ENCODE peak calls at places on chromosome 21, in nine cellular contexts. T is B cell; E is choroid plexus epithelial cell; V is PC-3; O is heart left ventricle; S is AG09309; M is DND-41; H is cardiac fibroblast; P is CD8-positive, alpha-beta T cell. A is an unnamed sample.
A peak's percentile ranks its signal among the peaks of the same experiment; 100 is the strongest.

GRCh38 chr21:42120904-42121535 is 49.9 kb downstream of the UMODL1 start:
- DNase-seq in T (no peak), E (no peak), V (no peak), O (no peak), S (no peak), M (peak; percentile 78), H (no peak), P (no peak), A (no peak)

GRCh38 chr21:44893948-44894656 is 20.6 kb upstream of the PTTG1IP start:
- DNase-seq in T (no peak), E (no peak), V (no peak), O (no peak), S (no peak), M (no peak), H (no peak), P (no peak), A (no peak)

GRCh38 chr21:46544003-46544402 is 60.9 kb downstream of the S100B start:
- DNase-seq in T (no peak), E (no peak), V (no peak), O (no peak), S (no peak), M (no peak), H (no peak), P (no peak), A (peak; percentile 4)

GRCh38 chr21:39537571-39537970 is 75.2 kb upstream of the B3GALT5 start:
- DNase-seq in T (no peak), E (no peak), V (no peak), O (no peak), S (no peak), M (no peak), H (no peak), P (no peak), A (no peak)

GRCh38 chr21:44499631-44500030 is 40.4 kb downstream of the KRTAP10-1 start:
- DNase-seq in T (no peak), E (no peak), V (no peak), O (no peak), S (no peak), M (no peak), H (no peak), P (no peak), A (no peak)

GRCh38 chr21:44722701-44723100 is 11.3 kb upstream of the TSPEAR start:
- DNase-seq in T (no peak), E (no peak), V (no peak), O (no peak), S (no peak), M (no peak), H (no peak), P (no peak), A (no peak)

GRCh38 chr21:28113718-28114117 is 879.0 kb downstream of the LTN1 start:
- DNase-seq in T (no peak), E (no peak), V (peak; percentile 26), O (no peak), S (no peak), M (no peak), H (no peak), P (no peak), A (no peak)

GRCh38 chr21:34669149-34669879 is 520 bp downstream of the CLIC6 start:
- DNase-seq in T (no peak), E (no peak), V (no peak), O (no peak), S (no peak), M (no peak), H (no peak), P (peak; percentile 50), A (no peak)

GRCh38 chr21:15947707-15948106 is 217.9 kb downstream of the USP25 start:
- DNase-seq in T (no peak), E (no peak), V (no peak), O (no peak), S (no peak), M (no peak), H (no peak), P (no peak), A (no peak)

GRCh38 chr21:15631342-15631741 is 98.4 kb upstream of the USP25 start:
- DNase-seq in T (no peak), E (peak; percentile 80), V (peak; percentile 81), O (no peak), S (peak; percentile 21), M (no peak), H (peak; percentile 79), P (no peak), A (no peak)

GRCh38 chr21:35025206-35026152 is 23.6 kb downstream of the RUNX1 start:
- DNase-seq in T (peak; percentile 6), E (peak; percentile 30), V (no peak), O (no peak), S (no peak), M (no peak), H (no peak), P (no peak), A (no peak)

GRCh38 chr21:30779269-30779668 is 24.0 kb upstream of the KRTAP21-1 start:
- DNase-seq in T (no peak), E (no peak), V (no peak), O (no peak), S (no peak), M (no peak), H (no peak), P (no peak), A (no peak)

GRCh38 chr21:16742116-16742515 is 770.7 kb upstream of the CXADR start:
- DNase-seq in T (no peak), E (no peak), V (no peak), O (peak; percentile 25), S (no peak), M (no peak), H (no peak), P (no peak), A (no peak)

GRCh38 chr21:18803624-18804023 is 400.0 kb upstream of the TMPRSS15 start:
- DNase-seq in T (no peak), E (no peak), V (no peak), O (no peak), S (no peak), M (no peak), H (no peak), P (no peak), A (no peak)

GRCh38 chr21:18801468-18801867 is 397.9 kb upstream of the TMPRSS15 start:
- DNase-seq in T (no peak), E (peak; percentile 51), V (peak; percentile 71), O (no peak), S (no peak), M (no peak), H (no peak), P (no peak), A (no peak)
- TF ChIP-seq CTCF in T (no peak), E (peak; percentile 48), V (peak; percentile 67), O (peak; percentile 16), S (no peak), M (peak; percentile 5), H (no peak), P (no peak), A (no peak)

GRCh38 chr21:40847956-40848355 is 998 bp upstream of the DSCAM start:
- DNase-seq in T (no peak), E (no peak), V (no peak), O (no peak), S (no peak), M (no peak), H (no peak), P (no peak), A (no peak)
- TF ChIP-seq CTCF in T (no peak), E (no peak), V (no peak), O (no peak), S (no peak), M (no peak), H (no peak), P (no peak), A (no peak)

DNA sequence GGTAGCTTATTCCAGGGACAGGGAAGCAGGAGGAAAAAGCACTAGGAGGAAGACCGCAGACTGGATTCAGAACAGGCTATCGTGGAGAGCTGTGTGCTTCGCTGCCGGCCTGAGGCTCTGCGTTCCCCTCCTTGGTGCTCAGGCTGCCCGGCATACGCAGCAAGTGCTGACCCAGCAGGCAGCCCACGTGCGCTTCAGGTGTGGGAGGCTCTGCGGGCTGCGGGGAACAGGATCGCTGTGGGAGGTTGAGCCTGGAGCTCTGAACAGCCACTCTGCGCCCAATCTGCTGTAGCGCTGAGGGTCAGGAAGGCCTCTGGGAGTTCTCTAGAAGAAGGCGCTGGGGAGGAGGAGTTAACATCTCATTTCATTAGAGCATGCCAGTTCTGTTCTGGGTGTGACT is 27.9 kb downstream of the DOP1B start:
- DNase-seq in T (no peak), E (no peak), V (no peak), O (no peak), S (no peak), M (no peak), H (no peak), P (no peak), A (no peak)
- TF ChIP-seq CTCF in T (no peak), E (no peak), V (no peak), O (no peak), S (no peak), M (no peak), H (no peak), P (no peak), A (no peak)

GRCh38 chr21:33477066-33477465 is 2.7 kb downstream of the TMEM50B start:
- DNase-seq in T (no peak), E (no peak), V (no peak), O (no peak), S (no peak), M (no peak), H (no peak), P (no peak), A (no peak)

GRCh38 chr21:33478182-33478581 is 1.6 kb downstream of the TMEM50B start:
- DNase-seq in T (no peak), E (no peak), V (no peak), O (no peak), S (no peak), M (no peak), H (no peak), P (no peak), A (no peak)

GRCh38 chr21:33480481-33481103 is 818 bp upstream of the TMEM50B start:
- DNase-seq in T (no peak), E (no peak), V (no peak), O (no peak), S (no peak), M (no peak), H (no peak), P (no peak), A (no peak)

GRCh38 chr21:33479679-33480480 is at the start of gene TMEM50B:
- DNase-seq in T (peak; percentile 96), E (peak; percentile 97), V (peak; percentile 95), O (peak; percentile 97), S (peak; percentile 84), M (peak; percentile 97), H (peak; percentile 94), P (peak; percentile 97), A (peak; percentile 88)

DNA sequence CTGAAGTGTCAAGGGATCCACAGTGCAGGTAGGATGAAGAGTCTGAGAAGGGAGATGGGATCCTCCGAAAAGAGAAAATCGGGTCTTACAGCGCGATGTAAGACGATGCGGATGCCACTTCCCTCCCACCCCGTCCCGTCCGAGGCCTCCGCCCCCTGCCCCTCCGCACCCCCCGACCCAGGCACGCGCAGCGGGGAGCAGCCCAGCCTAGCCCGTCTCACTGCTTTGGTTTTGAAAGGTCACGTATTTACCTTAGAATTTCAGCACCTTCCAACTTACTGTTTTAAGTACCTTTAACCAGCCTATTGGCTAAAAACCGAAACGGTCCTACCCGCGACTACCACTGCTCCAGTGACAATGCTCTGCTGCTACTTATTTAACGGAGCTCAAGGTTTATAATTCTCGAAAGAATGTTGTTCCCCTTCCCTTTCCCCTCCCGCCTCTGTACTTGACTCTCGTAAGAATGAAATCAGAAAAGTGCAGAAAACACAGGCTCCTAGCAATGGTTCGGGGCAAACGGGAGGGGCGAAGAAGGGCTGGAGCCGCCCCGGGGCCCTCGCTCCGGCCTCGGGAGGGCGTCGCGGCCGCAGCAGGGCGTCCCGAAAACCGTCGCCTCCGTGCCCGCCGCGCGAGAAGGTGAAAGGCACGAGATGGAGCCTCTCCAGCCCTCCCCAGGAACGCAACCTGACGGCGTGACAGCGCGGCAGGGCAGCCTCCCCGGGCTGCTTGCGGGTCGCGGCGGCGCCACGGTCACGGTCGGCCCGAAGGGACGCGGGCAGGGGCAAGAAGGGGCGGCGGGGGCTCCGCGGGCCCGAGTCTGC is 706 bp downstream of the TMEM50B start:
- DNase-seq in T (peak; percentile 71), E (peak; percentile 33), V (peak; percentile 33), O (peak; percentile 26), S (no peak), M (peak; percentile 52), H (peak; percentile 34), P (peak; percentile 60), A (no peak)
- TF ChIP-seq CTCF in T (no peak), E (no peak), V (peak; percentile 34), O (no peak), S (no peak), M (peak; percentile 20), H (no peak), P (no peak), A (no peak)

A was measured in natural killer cell.